ENCODE peak calls at places on chromosomes 12 and 14, in nine cellular contexts. G, U, B, S, V, Q, M, F and C are unnamed samples.

GRCh38 chr12:54215990-54216579 is 27.3 kb upstream of the SMUG1 start:
- DNase-seq in G (no peak), F (no peak), U (no peak), B (no peak), S (no peak), Q (no peak), V (no peak), M (no peak), C (no peak)

GRCh38 chr14:103847954-103848719 is 762 bp upstream of the PPP1R13B start:
- DNase-seq in M (peak; percentile 56), U (no peak), G (no peak), S (peak; percentile 33), Q (no peak), B (peak; percentile 65), F (peak; percentile 14), V (no peak), C (no peak)

GRCh38 chr12:57309420-57309819 is 58.4 kb upstream of the STAC3 start:
- DNase-seq in F (no peak), S (no peak), M (no peak), U (no peak), V (peak; percentile 75), Q (no peak), G (no peak), B (no peak), C (peak; percentile 45)

GRCh38 chr14:52944267-52944666 is 6.6 kb downstream of the FERMT2 start:
- DNase-seq in S (no peak), M (no peak), U (no peak), G (no peak), V (no peak), F (no peak), Q (no peak), B (no peak), C (no peak)

GRCh38 chr14:24398943-24399801 is at the start of gene NYNRIN:
- DNase-seq in F (no peak), B (peak; percentile 74), G (no peak), M (peak; percentile 35), U (no peak), V (peak; percentile 59), Q (no peak), S (peak; percentile 27), C (peak; percentile 37)

GRCh38 chr14:73713206-73713803 is 879 bp downstream of the PNMA1 start:
- DNase-seq in G (no peak), Q (no peak), U (no peak), S (no peak), V (no peak), F (no peak), B (peak; percentile 63), M (no peak), C (peak; percentile 47)

GRCh38 chr12:56300644-56301464 is 724 bp upstream of the CS start:
- DNase-seq in U (no peak), V (no peak), G (no peak), Q (no peak), M (no peak), F (no peak), S (no peak), B (no peak), C (no peak)

GRCh38 chr12:50195832-50196231 is 28.7 kb upstream of the CERS5 start:
- DNase-seq in G (no peak), F (no peak), V (peak; percentile 76), Q (no peak), M (peak; percentile 20), U (no peak), B (no peak), S (no peak), C (no peak)

GRCh38 chr14:103711516-103712431 is 3.5 kb downstream of the XRCC3 start:
- DNase-seq in M (no peak), S (peak; percentile 59), G (no peak), B (no peak), F (no peak), V (peak; percentile 18), U (peak; percentile 85), Q (no peak), C (peak; percentile 43)

GRCh38 chr14:72315720-72316119 is 383.5 kb downstream of the RGS6 start:
- DNase-seq in V (no peak), S (no peak), G (peak; percentile 60), M (no peak), F (no peak), B (no peak), U (no peak), Q (no peak), C (no peak)

GRCh38 chr12:46303039-46303666 is 34.3 kb upstream of the SLC38A1 start:
- DNase-seq in G (peak; percentile 37), B (peak; percentile 29), V (peak; percentile 54), F (peak; percentile 17), Q (no peak), S (peak; percentile 42), U (peak; percentile 49), M (peak; percentile 16), C (peak; percentile 55)

GRCh38 chr12:121144416-121144914 is 11.8 kb downstream of the P2RX7 start:
- DNase-seq in F (no peak), G (peak; percentile 34), Q (no peak), S (no peak), V (peak; percentile 13), B (no peak), U (peak; percentile 77), M (no peak), C (peak; percentile 37)

GRCh38 chr12:24977711-24978110 is 28.8 kb upstream of the BCAT1 start:
- DNase-seq in G (no peak), V (no peak), M (no peak), U (no peak), S (no peak), Q (no peak), F (no peak), B (no peak), C (peak; percentile 55)

GRCh38 chr12:119911147-119911546 is 34.0 kb upstream of the CIT start:
- DNase-seq in M (no peak), Q (no peak), V (peak; percentile 56), F (no peak), G (peak; percentile 11), S (no peak), B (no peak), U (peak; percentile 8), C (peak; percentile 38)

GRCh38 chr12:120712654-120713053 is 2.4 kb downstream of the UNC119B start:
- DNase-seq in V (no peak), G (no peak), Q (no peak), M (no peak), S (no peak), B (no peak), F (no peak), U (no peak), C (no peak)

GRCh38 chr14:102095871-102096568 is 9.2 kb upstream of the HSP90AA1 start:
- DNase-seq in U (no peak), V (no peak), M (no peak), B (peak; percentile 65), G (no peak), Q (no peak), F (no peak), S (no peak), C (no peak)

GRCh38 chr12:132559652-132560420 is 50.5 kb downstream of the LRCOL1 start:
- DNase-seq in M (peak; percentile 61), Q (peak; percentile 5), U (peak; percentile 33), V (peak; percentile 60), B (peak; percentile 80), S (peak; percentile 62), G (no peak), F (no peak), C (no peak)

GRCh38 chr12:105920161-105920684 is 218.5 kb downstream of the NUAK1 start:
- DNase-seq in U (peak; percentile 35), Q (no peak), V (peak; percentile 73), M (peak; percentile 77), G (no peak), F (no peak), B (peak; percentile 26), S (peak; percentile 56), C (peak; percentile 61)

GRCh38 chr12:6378709-6379427 is 3.5 kb upstream of the SCNN1A start:
- DNase-seq in Q (no peak), V (no peak), F (no peak), S (no peak), M (no peak), U (no peak), G (no peak), B (no peak), C (no peak)

GRCh38 chr12:13163868-13164267 is 32.7 kb upstream of the EMP1 start:
- DNase-seq in U (peak; percentile 87), M (no peak), S (no peak), B (no peak), F (no peak), V (peak; percentile 85), G (no peak), Q (no peak), C (no peak)

GRCh38 chr12:122064780-122065588 is 13.6 kb upstream of the MLXIP start:
- DNase-seq in U (peak; percentile 56), Q (peak; percentile 70), G (peak; percentile 80), S (no peak), F (no peak), B (peak; percentile 77), M (no peak), V (peak; percentile 96), C (peak; percentile 80)

GRCh38 chr12:52634266-52635056 is 16.1 kb upstream of the KRT73 start:
- DNase-seq in B (no peak), Q (no peak), G (no peak), F (no peak), M (peak; percentile 87), U (peak; percentile 44), V (no peak), S (peak; percentile 86), C (no peak)

GRCh38 chr12:71092290-71092689 is 65.5 kb downstream of the TSPAN8 start:
- DNase-seq in U (peak; percentile 6), M (no peak), V (no peak), B (no peak), Q (no peak), S (no peak), F (no peak), G (no peak), C (no peak)

GRCh38 chr12:107336705-107337104 is 243.4 kb upstream of the CRY1 start:
- DNase-seq in B (no peak), Q (no peak), V (no peak), F (no peak), U (no peak), G (no peak), S (no peak), M (no peak), C (no peak)

GRCh38 chr12:62632521-62632920 is 165.9 kb downstream of the MON2 start:
- DNase-seq in B (peak; percentile 46), U (no peak), S (peak; percentile 59), G (no peak), F (no peak), M (no peak), Q (no peak), V (peak; percentile 35), C (peak; percentile 76)

GRCh38 chr14:48398675-48399282 is 723.4 kb upstream of the MDGA2 start:
- DNase-seq in M (peak; percentile 69), Q (no peak), S (no peak), V (peak; percentile 1), B (no peak), U (peak; percentile 51), F (no peak), G (peak; percentile 48), C (peak; percentile 8)